ENCODE peak calls at places on chromosomes 11 and 22, in five cellular contexts. One of them, this sample, is unnamed. For H3K4me1, the result is how much of the 10 kb centered on the place peaks cover.

GRCh38 chr22:48574776-48575566 is 1252.7 kb downstream of the BRD1 start:
- DNase-seq in K562: no peak
- DNase-seq in mesendoderm: peak
- DNase-seq in mesenchymal stem cell: no peak
- DNase-seq in transverse colon: peak
- DNase-seq in this sample: no peak

GRCh38 chr22:48618326-48618725 is 1209.3 kb downstream of the BRD1 start:
- DNase-seq in K562: no peak
- DNase-seq in mesendoderm: no peak
- DNase-seq in mesenchymal stem cell: no peak
- DNase-seq in transverse colon: no peak
- DNase-seq in this sample: no peak

GRCh38 chr11:62075438-62075837 is 48.4 kb upstream of the INCENP start:
- DNase-seq in K562: no peak
- DNase-seq in mesendoderm: no peak
- DNase-seq in mesenchymal stem cell: no peak
- DNase-seq in transverse colon: no peak
- DNase-seq in this sample: no peak

GRCh38 chr11:61265357-61265756 is 24.4 kb downstream of the PGA5 start:
- DNase-seq in K562: no peak
- DNase-seq in mesendoderm: no peak
- DNase-seq in mesenchymal stem cell: no peak
- DNase-seq in transverse colon: no peak
- DNase-seq in this sample: no peak

GRCh38 chr11:134257101-134257500 is 3.7 kb downstream of the ACAD8 start:
- DNase-seq in K562: no peak
- DNase-seq in mesendoderm: no peak
- DNase-seq in mesenchymal stem cell: no peak
- DNase-seq in transverse colon: no peak
- DNase-seq in this sample: no peak

GRCh38 chr11:107017433-107018227 is 646 bp downstream of the GUCY1A2 start:
- DNase-seq in K562: peak
- DNase-seq in mesendoderm: peak
- DNase-seq in mesenchymal stem cell: peak
- DNase-seq in transverse colon: no peak
- DNase-seq in this sample: no peak

GRCh38 chr11:641806-642370 is 4.8 kb downstream of the DRD4 start:
- DNase-seq in K562: no peak
- DNase-seq in mesendoderm: no peak
- DNase-seq in mesenchymal stem cell: no peak
- DNase-seq in transverse colon: no peak
- DNase-seq in this sample: no peak

GRCh38 chr11:133492895-133493294 is 39.4 kb downstream of the OPCML start:
- DNase-seq in K562: no peak
- DNase-seq in mesendoderm: no peak
- DNase-seq in mesenchymal stem cell: no peak
- DNase-seq in transverse colon: no peak
- DNase-seq in this sample: no peak

GRCh38 chr11:37748641-37749040 is 1150.6 kb upstream of the RAG2 start:
- DNase-seq in K562: no peak
- DNase-seq in mesendoderm: peak
- DNase-seq in mesenchymal stem cell: peak
- DNase-seq in transverse colon: no peak
- DNase-seq in this sample: no peak

GRCh38 chr22:40855960-40856512 is 403 bp downstream of the ST13 start:
- DNase-seq in K562: peak
- DNase-seq in mesendoderm: peak
- DNase-seq in mesenchymal stem cell: no peak
- DNase-seq in transverse colon: no peak
- DNase-seq in this sample: peak

GRCh38 chr22:50342651-50343540 is at the start of gene PPP6R2:
- DNase-seq in K562: peak
- DNase-seq in mesendoderm: peak
- DNase-seq in mesenchymal stem cell: peak
- DNase-seq in transverse colon: peak
- DNase-seq in this sample: peak

GRCh38 chr22:17633217-17633997 is 4.9 kb upstream of the ATP6V1E1 start:
- DNase-seq in K562: peak
- DNase-seq in mesendoderm: peak
- DNase-seq in mesenchymal stem cell: peak
- DNase-seq in transverse colon: no peak
- DNase-seq in this sample: no peak

GRCh38 chr11:110362916-110363574 is 66.6 kb upstream of the RDX start:
- DNase-seq in K562: no peak
- DNase-seq in mesendoderm: peak
- DNase-seq in mesenchymal stem cell: peak
- DNase-seq in transverse colon: no peak
- DNase-seq in this sample: peak

GRCh38 chr11:124676386-124676785 is 2.7 kb downstream of the SPA17 start:
- DNase-seq in K562: no peak
- DNase-seq in mesendoderm: no peak
- DNase-seq in mesenchymal stem cell: no peak
- DNase-seq in transverse colon: peak
- DNase-seq in this sample: no peak

GRCh38 chr11:81987829-81988472 is 745.7 kb downstream of the FAM181B start:
- DNase-seq in K562: no peak
- DNase-seq in mesendoderm: no peak
- DNase-seq in mesenchymal stem cell: peak
- DNase-seq in transverse colon: no peak
- DNase-seq in this sample: no peak

GRCh38 chr22:30763815-30764686 is 69.4 kb downstream of the OSBP2 start:
- DNase-seq in K562: peak
- DNase-seq in mesendoderm: peak
- DNase-seq in mesenchymal stem cell: peak
- DNase-seq in transverse colon: peak
- DNase-seq in this sample: peak

GRCh38 chr11:64663656-64664055 is 59.3 kb downstream of the NRXN2 start:
- DNase-seq in K562: no peak
- DNase-seq in mesendoderm: no peak
- DNase-seq in mesenchymal stem cell: no peak
- DNase-seq in transverse colon: no peak
- DNase-seq in this sample: no peak

GRCh38 chr11:77217156-77217555 is 84.3 kb downstream of the GDPD4 start:
- DNase-seq in K562: no peak
- DNase-seq in mesendoderm: no peak
- DNase-seq in mesenchymal stem cell: no peak
- DNase-seq in transverse colon: no peak
- DNase-seq in this sample: no peak

GRCh38 chr11:13009921-13010736 is 1.0 kb downstream of the RASSF10 start:
- DNase-seq in K562: no peak
- DNase-seq in mesendoderm: peak
- DNase-seq in mesenchymal stem cell: no peak
- DNase-seq in transverse colon: no peak
- DNase-seq in this sample: peak

GRCh38 chr11:122360875-122361274 is 244.9 kb upstream of the BLID start:
- DNase-seq in K562: no peak
- DNase-seq in mesendoderm: no peak
- DNase-seq in mesenchymal stem cell: no peak
- DNase-seq in transverse colon: no peak
- DNase-seq in this sample: no peak

GRCh38 chr22:19799322-19800190 is 39.0 kb downstream of the TBX1 start:
- DNase-seq in K562: no peak
- DNase-seq in mesendoderm: peak
- DNase-seq in mesenchymal stem cell: peak
- DNase-seq in transverse colon: no peak
- DNase-seq in this sample: no peak

GRCh38 chr22:38973289-38974169 is 8.6 kb upstream of the APOBEC3B start:
- DNase-seq in K562: peak
- DNase-seq in mesendoderm: peak
- DNase-seq in mesenchymal stem cell: peak
- DNase-seq in transverse colon: peak
- DNase-seq in this sample: peak

GRCh38 chr11:32437406-32438345 is 2.3 kb upstream of the WT1 start:
- DNase-seq in K562: no peak
- DNase-seq in mesendoderm: peak
- DNase-seq in mesenchymal stem cell: no peak
- DNase-seq in transverse colon: no peak
- DNase-seq in this sample: no peak

GRCh38 chr11:96055706-96056387 is 131.9 kb upstream of the MTMR2 start:
- DNase-seq in K562: no peak
- DNase-seq in mesendoderm: peak
- DNase-seq in mesenchymal stem cell: peak
- DNase-seq in transverse colon: no peak
- DNase-seq in this sample: no peak

GRCh38 chr11:20192151-20192550 is 31.9 kb upstream of the DBX1 start:
- DNase-seq in K562: no peak
- DNase-seq in mesendoderm: no peak
- DNase-seq in mesenchymal stem cell: no peak
- DNase-seq in transverse colon: no peak
- DNase-seq in this sample: no peak

GRCh38 chr22:36352775-36353507 is 34.8 kb downstream of the MYH9 start:
- DNase-seq in K562: no peak
- DNase-seq in mesendoderm: no peak
- DNase-seq in mesenchymal stem cell: no peak
- DNase-seq in transverse colon: no peak
- DNase-seq in this sample: peak

GRCh38 chr22:36348760-36349159 is 39.0 kb downstream of the MYH9 start:
- DNase-seq in K562: no peak
- DNase-seq in mesendoderm: no peak
- DNase-seq in mesenchymal stem cell: no peak
- DNase-seq in transverse colon: no peak
- DNase-seq in this sample: no peak

GRCh38 chr22:36351921-36352774 is 35.6 kb downstream of the MYH9 start:
- DNase-seq in K562: no peak
- DNase-seq in mesendoderm: peak
- DNase-seq in mesenchymal stem cell: no peak
- DNase-seq in transverse colon: no peak
- DNase-seq in this sample: peak

GRCh38 chr22:36349726-36350125 is 38.0 kb downstream of the MYH9 start:
- DNase-seq in K562: no peak
- DNase-seq in mesendoderm: no peak
- DNase-seq in mesenchymal stem cell: no peak
- DNase-seq in transverse colon: no peak
- DNase-seq in this sample: no peak

GRCh38 chr22:36350751-36351594 is 36.8 kb downstream of the MYH9 start:
- DNase-seq in K562: no peak
- DNase-seq in mesendoderm: peak
- DNase-seq in mesenchymal stem cell: peak
- DNase-seq in transverse colon: no peak
- DNase-seq in this sample: no peak
- H3K4me1 ChIP-seq in K562: under half
- H3K4me1 ChIP-seq in mesendoderm: under half
- H3K4me1 ChIP-seq in mesenchymal stem cell: under half
- H3K4me1 ChIP-seq in transverse colon: half or more
- H3K4me1 ChIP-seq in this sample: half or more

DNA sequence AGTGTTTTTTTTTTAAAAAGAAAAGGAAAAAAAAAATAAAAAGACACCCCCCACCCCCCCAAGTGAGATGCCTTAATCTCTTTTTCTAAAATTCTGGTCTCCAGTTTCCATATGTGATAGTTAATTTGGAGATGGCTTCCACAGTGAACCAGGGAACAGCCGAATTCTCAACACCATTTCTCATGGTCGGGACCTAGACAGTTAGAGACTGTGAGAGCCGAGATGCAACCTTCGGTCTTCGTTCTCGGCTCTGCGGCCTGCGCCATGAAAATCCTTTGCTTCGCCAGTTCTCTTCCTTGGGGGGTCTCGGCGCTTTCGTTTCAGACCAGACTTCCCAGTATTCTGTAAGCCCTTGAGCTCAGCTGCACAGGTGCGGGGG is 731 bp downstream of the CACNG2 start:
- DNase-seq in K562: no peak
- DNase-seq in mesendoderm: peak
- DNase-seq in mesenchymal stem cell: no peak
- DNase-seq in transverse colon: no peak
- DNase-seq in this sample: no peak
- H3K4me3 ChIP-seq in K562: no peak
- H3K4me3 ChIP-seq in mesendoderm: no peak
- H3K4me3 ChIP-seq in mesenchymal stem cell: no peak
- H3K4me3 ChIP-seq in transverse colon: no peak
- H3K4me3 ChIP-seq in this sample: no peak

GRCh38 chr11:114133548-114134329 is 74.2 kb downstream of the ZBTB16 start:
- DNase-seq in K562: no peak
- DNase-seq in mesendoderm: peak
- DNase-seq in mesenchymal stem cell: no peak
- DNase-seq in transverse colon: peak
- DNase-seq in this sample: no peak
- H3K4me1 ChIP-seq in K562: under half
- H3K4me1 ChIP-seq in mesendoderm: under half
- H3K4me1 ChIP-seq in mesenchymal stem cell: under half
- H3K4me1 ChIP-seq in transverse colon: half or more
- H3K4me1 ChIP-seq in this sample: half or more

GRCh38 chr11:35167451-35167954 is 28.5 kb downstream of the CD44 start:
- DNase-seq in K562: no peak
- DNase-seq in mesendoderm: no peak
- DNase-seq in mesenchymal stem cell: no peak
- DNase-seq in transverse colon: no peak
- DNase-seq in this sample: no peak

GRCh38 chr11:35168606-35169200 is 29.7 kb downstream of the CD44 start:
- DNase-seq in K562: no peak
- DNase-seq in mesendoderm: no peak
- DNase-seq in mesenchymal stem cell: no peak
- DNase-seq in transverse colon: no peak
- DNase-seq in this sample: no peak

GRCh38 chr11:35165416-35166368 is 26.7 kb downstream of the CD44 start:
- DNase-seq in K562: no peak
- DNase-seq in mesendoderm: no peak
- DNase-seq in mesenchymal stem cell: peak
- DNase-seq in transverse colon: peak
- DNase-seq in this sample: peak

GRCh38 chr11:35163707-35164496 is 24.9 kb downstream of the CD44 start:
- DNase-seq in K562: no peak
- DNase-seq in mesendoderm: peak
- DNase-seq in mesenchymal stem cell: no peak
- DNase-seq in transverse colon: no peak
- DNase-seq in this sample: no peak

DNA sequence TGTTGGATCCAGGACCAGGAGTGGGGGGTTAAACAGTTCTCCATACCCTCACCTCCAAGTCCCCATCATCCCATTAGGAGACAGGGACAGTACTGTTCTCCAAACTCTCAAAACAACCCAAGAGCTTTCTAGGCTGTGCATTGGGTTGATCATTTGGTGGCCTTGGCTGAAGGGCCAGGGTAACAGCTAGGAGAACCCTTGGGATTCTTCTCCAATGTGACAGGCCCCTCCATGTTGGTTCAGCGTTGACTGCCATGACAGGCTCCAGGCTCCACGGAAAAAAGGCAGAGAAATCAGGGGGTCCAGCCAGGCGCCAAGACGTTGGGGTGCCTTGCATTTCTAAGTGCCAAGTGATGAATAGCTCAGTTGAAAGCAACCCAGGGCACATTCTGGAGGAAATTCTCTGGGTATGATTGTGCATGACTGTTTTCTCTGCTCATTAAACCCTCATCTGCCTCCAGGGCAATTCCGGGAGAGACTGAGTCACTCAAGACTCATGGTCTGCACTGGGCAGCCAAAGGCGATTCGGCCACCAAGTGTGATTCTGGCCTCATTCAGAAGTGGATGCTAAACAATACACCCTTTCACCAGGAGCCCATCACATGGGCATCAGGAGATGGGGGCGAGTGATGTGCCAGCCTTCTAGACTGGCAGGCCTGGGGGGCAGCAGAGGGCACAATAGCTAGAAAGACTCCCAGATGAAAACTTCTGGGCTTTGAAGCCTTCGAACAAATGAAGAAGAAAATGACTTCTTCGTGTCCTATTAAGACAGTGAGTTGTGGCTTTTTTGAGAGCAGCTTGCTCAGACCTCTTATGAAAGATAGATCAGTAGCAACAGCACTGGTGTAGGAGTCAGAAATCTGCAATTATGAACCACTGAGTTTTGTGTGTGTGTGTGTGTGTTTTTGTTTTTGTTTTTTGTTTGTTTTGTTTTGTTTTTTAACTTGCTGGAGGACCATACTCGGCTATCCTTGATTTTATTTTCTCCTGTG is 27.7 kb downstream of the CD44 start:
- DNase-seq in K562: no peak
- DNase-seq in mesendoderm: no peak
- DNase-seq in mesenchymal stem cell: peak
- DNase-seq in transverse colon: no peak
- DNase-seq in this sample: no peak
- H3K4me3 ChIP-seq in K562: no peak
- H3K4me3 ChIP-seq in mesendoderm: no peak
- H3K4me3 ChIP-seq in mesenchymal stem cell: no peak
- H3K4me3 ChIP-seq in transverse colon: no peak
- H3K4me3 ChIP-seq in this sample: no peak